ENCODE peak calls at places on chromosomes 7 and 10, in eight cellular contexts. H, X, G, S, R, O, V and C are unnamed samples.

GRCh38 chr10:72248477-72249151 is 25.1 kb upstream of the DDIT4 start:
- DNase-seq in H (peak), X (no peak), G (peak), S (peak), R (peak), O (peak), V (peak), C (no peak)

GRCh38 chr10:111316607-111317006 is 239.8 kb downstream of the ADRA2A start:
- DNase-seq in H (no peak), X (no peak), G (no peak), S (no peak), R (no peak), O (peak), V (no peak), C (no peak)

GRCh38 chr7:45176886-45177731 is 19.5 kb downstream of the RAMP3 start:
- DNase-seq in H (no peak), X (no peak), G (no peak), S (no peak), R (peak), O (no peak), V (no peak), C (no peak)

GRCh38 chr7:108235451-108236061 is 105.4 kb upstream of the LAMB4 start:
- DNase-seq in H (peak), X (no peak), G (no peak), S (no peak), R (no peak), O (no peak), V (no peak), C (no peak)

GRCh38 chr7:53350241-53350640 is 314.8 kb downstream of the POM121L12 start:
- DNase-seq in H (no peak), X (no peak), G (no peak), S (no peak), R (peak), O (peak), V (no peak), C (no peak)

GRCh38 chr7:30744075-30744417 is 7.9 kb upstream of the INMT start:
- DNase-seq in H (no peak), X (no peak), G (no peak), S (no peak), R (no peak), O (no peak), V (no peak), C (no peak)

GRCh38 chr7:102834999-102835398 is 77.8 kb upstream of the LRRC17 start:
- DNase-seq in H (peak), X (peak), G (peak), S (peak), R (peak), O (no peak), V (peak), C (peak)

GRCh38 chr10:69731184-69731583 is 70.5 kb upstream of the COL13A1 start:
- DNase-seq in H (peak), X (no peak), G (no peak), S (peak), R (no peak), O (no peak), V (no peak), C (peak)

GRCh38 chr10:19918800-19919199 is 102.6 kb downstream of the PLXDC2 start:
- DNase-seq in H (peak), X (no peak), G (peak), S (peak), R (no peak), O (no peak), V (no peak), C (peak)

GRCh38 chr10:7193369-7193768 is 217.5 kb downstream of the SFMBT2 start:
- DNase-seq in H (no peak), X (no peak), G (no peak), S (no peak), R (no peak), O (no peak), V (no peak), C (no peak)

GRCh38 chr10:6678211-6678803 is 98.2 kb upstream of the PRKCQ start:
- DNase-seq in H (peak), X (peak), G (peak), S (peak), R (peak), O (peak), V (no peak), C (peak)

GRCh38 chr7:22726345-22726848 is 603 bp upstream of the IL6 start:
- DNase-seq in H (peak), X (peak), G (peak), S (peak), R (peak), O (peak), V (peak), C (peak)

GRCh38 chr7:139817249-139817648 is 11.8 kb upstream of the TBXAS1 start:
- DNase-seq in H (no peak), X (no peak), G (no peak), S (no peak), R (no peak), O (no peak), V (no peak), C (no peak)

GRCh38 chr7:149868638-149869290 is 5.0 kb upstream of the ATP6V0E2 start:
- DNase-seq in H (no peak), X (no peak), G (no peak), S (no peak), R (no peak), O (no peak), V (no peak), C (no peak)

GRCh38 chr7:1144269-1144771 is 15.7 kb downstream of the ZFAND2A start:
- DNase-seq in H (peak), X (no peak), G (peak), S (peak), R (no peak), O (peak), V (no peak), C (no peak)

GRCh38 chr7:16587785-16588184 is 57.8 kb downstream of the ANKMY2 start:
- DNase-seq in H (no peak), X (no peak), G (no peak), S (no peak), R (no peak), O (no peak), V (no peak), C (no peak)

GRCh38 chr10:72250666-72251065 is 23.1 kb upstream of the DDIT4 start:
- DNase-seq in H (peak), X (no peak), G (no peak), S (peak), R (peak), O (no peak), V (no peak), C (peak)

GRCh38 chr7:82247814-82248433 is 195.7 kb downstream of the CACNA2D1 start:
- DNase-seq in H (peak), X (peak), G (peak), S (peak), R (no peak), O (peak), V (no peak), C (no peak)

GRCh38 chr10:43252166-43252784 is 14.6 kb downstream of the RASGEF1A start:
- DNase-seq in H (no peak), X (no peak), G (no peak), S (no peak), R (no peak), O (no peak), V (no peak), C (no peak)

GRCh38 chr7:77200542-77200941 is 923 bp upstream of the FGL2 start:
- DNase-seq in H (no peak), X (no peak), G (no peak), S (no peak), R (no peak), O (no peak), V (no peak), C (no peak)

GRCh38 chr10:64332551-64332950 is 811.4 kb downstream of the REEP3 start:
- DNase-seq in H (no peak), X (no peak), G (no peak), S (no peak), R (no peak), O (no peak), V (no peak), C (no peak)

GRCh38 chr7:30923774-30924413 is 12.2 kb downstream of the AQP1 start:
- DNase-seq in H (no peak), X (no peak), G (no peak), S (no peak), R (no peak), O (no peak), V (no peak), C (no peak)

GRCh38 chr10:31133628-31134302 is 102.1 kb upstream of the ZNF438 start:
- DNase-seq in H (peak), X (no peak), G (no peak), S (peak), R (peak), O (peak), V (peak), C (peak)

GRCh38 chr7:144907577-144907976 is 71.7 kb upstream of the TPK1 start:
- DNase-seq in H (no peak), X (no peak), G (no peak), S (no peak), R (no peak), O (no peak), V (no peak), C (no peak)

GRCh38 chr10:3264178-3264867 is 91.7 kb upstream of the PITRM1 start:
- DNase-seq in H (no peak), X (no peak), G (no peak), S (no peak), R (no peak), O (no peak), V (no peak), C (no peak)

GRCh38 chr7:123060446-123060845 is 64.9 kb upstream of the TAS2R16 start:
- DNase-seq in H (no peak), X (no peak), G (no peak), S (no peak), R (no peak), O (no peak), V (no peak), C (no peak)

GRCh38 chr7:118573065-118573464 is 348.6 kb downstream of the ANKRD7 start:
- DNase-seq in H (no peak), X (no peak), G (peak), S (peak), R (no peak), O (no peak), V (no peak), C (peak)

DNA sequence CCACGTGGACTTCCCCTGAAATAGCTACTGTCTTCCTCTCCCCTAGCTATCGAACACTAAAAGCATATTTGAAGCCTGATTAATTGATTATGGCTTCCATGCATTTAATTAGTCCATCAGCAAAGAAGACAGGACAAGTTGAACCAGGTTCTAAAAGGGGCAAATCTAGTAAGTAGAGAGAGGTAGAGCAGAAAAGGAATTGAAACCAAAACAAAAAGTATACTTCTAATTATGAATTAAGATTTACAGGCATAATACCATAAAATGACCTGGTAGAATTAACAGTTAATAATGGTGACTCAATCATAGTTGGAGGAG is 393 bp upstream of the DNAJC1 start:
- DNase-seq in H (no peak), X (no peak), G (no peak), S (no peak), R (no peak), O (no peak), V (no peak), C (no peak)
- TF ChIP-seq EZH2 in H (no peak), X (no peak), G (no peak), S (no peak), R (no peak), O (no peak), V (no peak), C (no peak)

DNA sequence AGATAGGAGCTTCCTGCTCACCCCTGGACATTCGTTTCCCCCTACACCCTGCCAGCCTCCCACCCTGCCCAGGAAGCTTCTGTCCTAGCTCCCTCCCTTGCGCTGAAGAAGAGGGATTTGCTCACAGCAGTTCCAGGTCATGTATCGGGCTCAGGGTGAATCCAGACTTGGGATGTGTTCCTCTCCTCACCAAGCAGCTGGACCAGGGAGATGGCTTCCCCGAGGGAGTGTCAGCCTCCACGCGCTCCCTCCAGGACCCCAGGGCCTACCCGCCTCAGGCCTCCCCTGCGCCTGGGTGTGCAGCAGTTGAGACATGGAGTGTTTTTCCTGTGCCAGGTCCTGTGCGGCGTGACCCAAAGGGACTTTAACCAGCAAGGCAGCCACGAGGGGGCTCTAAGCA is 435.6 kb upstream of the FOXK1 start:
- DNase-seq in H (no peak), X (no peak), G (no peak), S (no peak), R (no peak), O (no peak), V (no peak), C (no peak)
- TF ChIP-seq EZH2 in H (no peak), X (no peak), G (no peak), S (no peak), R (no peak), O (no peak), V (no peak), C (no peak)

GRCh38 chr7:27124096-27124978 is 6.2 kb downstream of the HOXA4 start:
- DNase-seq in H (no peak), X (peak), G (peak), S (peak), R (no peak), O (no peak), V (no peak), C (peak)
- TF ChIP-seq EZH2 in H (no peak), X (no peak), G (no peak), S (no peak), R (no peak), O (peak), V (no peak), C (no peak)

GRCh38 chr10:70830185-70830584 is 14.4 kb downstream of the SGPL1 start:
- DNase-seq in H (no peak), X (no peak), G (peak), S (peak), R (no peak), O (no peak), V (no peak), C (no peak)

GRCh38 chr10:70834448-70835151 is 18.9 kb downstream of the SGPL1 start:
- DNase-seq in H (no peak), X (no peak), G (no peak), S (no peak), R (no peak), O (no peak), V (no peak), C (no peak)

GRCh38 chr10:70832236-70832635 is 16.5 kb downstream of the SGPL1 start:
- DNase-seq in H (peak), X (no peak), G (no peak), S (peak), R (no peak), O (no peak), V (no peak), C (peak)

GRCh38 chr10:70835895-70836294 is 20.1 kb downstream of the SGPL1 start:
- DNase-seq in H (peak), X (no peak), G (no peak), S (peak), R (no peak), O (no peak), V (no peak), C (peak)

DNA sequence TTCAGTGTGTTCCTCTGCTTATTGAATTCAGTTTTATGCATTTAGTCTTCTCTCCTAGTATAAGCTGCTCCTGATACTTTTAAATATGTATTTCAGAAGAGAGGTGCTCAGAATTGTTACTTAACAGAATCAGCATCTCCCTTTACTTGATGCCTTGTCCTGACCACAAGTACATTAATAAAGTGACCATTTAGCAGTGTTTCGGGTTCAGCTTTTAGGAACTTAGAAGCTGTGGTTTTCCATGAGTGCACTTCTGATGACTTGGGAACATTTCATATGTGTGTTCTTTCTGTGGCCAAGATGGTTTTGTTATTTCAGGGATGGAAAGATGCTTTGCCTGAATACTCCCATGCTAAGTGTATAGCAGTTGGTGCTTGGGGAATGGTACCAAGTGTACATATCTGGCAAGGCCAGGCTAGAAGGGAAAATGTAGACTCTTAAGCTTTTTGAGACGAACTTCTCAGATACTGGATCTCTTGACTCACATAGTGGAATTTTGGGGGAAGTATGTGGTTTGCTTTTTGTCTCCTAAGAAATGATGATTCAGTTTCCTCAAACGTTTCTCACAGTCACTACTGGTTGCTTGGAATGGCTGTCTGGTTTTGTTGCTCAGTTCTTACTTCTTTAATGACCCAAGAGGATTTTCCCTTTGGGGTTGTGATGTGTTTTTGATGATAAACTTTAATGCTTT is 17.2 kb downstream of the SGPL1 start:
- DNase-seq in H (peak), X (no peak), G (peak), S (peak), R (no peak), O (no peak), V (no peak), C (peak)
- TF ChIP-seq EZH2 in H (no peak), X (no peak), G (no peak), S (no peak), R (no peak), O (no peak), V (no peak), C (no peak)

GRCh38 chr10:66519616-66520015 is 406.2 kb upstream of the LRRTM3 start:
- DNase-seq in H (no peak), X (no peak), G (no peak), S (no peak), R (no peak), O (no peak), V (no peak), C (no peak)

GRCh38 chr10:66513504-66513903 is 412.3 kb upstream of the LRRTM3 start:
- DNase-seq in H (no peak), X (no peak), G (no peak), S (no peak), R (no peak), O (no peak), V (no peak), C (no peak)

GRCh38 chr10:66514666-66515065 is 411.2 kb upstream of the LRRTM3 start:
- DNase-seq in H (no peak), X (no peak), G (no peak), S (no peak), R (no peak), O (no peak), V (no peak), C (no peak)
- TF ChIP-seq EZH2 in H (no peak), X (no peak), G (no peak), S (no peak), R (no peak), O (no peak), V (no peak), C (no peak)

GRCh38 chr10:100684688-100685235 is 60.6 kb upstream of the PAX2 start:
- DNase-seq in H (no peak), X (no peak), G (no peak), S (no peak), R (no peak), O (no peak), V (no peak), C (no peak)

GRCh38 chr10:100687143-100687953 is 58.0 kb upstream of the PAX2 start:
- DNase-seq in H (no peak), X (no peak), G (no peak), S (no peak), R (no peak), O (no peak), V (no peak), C (no peak)

GRCh38 chr10:100683545-100684127 is 61.7 kb upstream of the PAX2 start:
- DNase-seq in H (no peak), X (no peak), G (no peak), S (no peak), R (no peak), O (peak), V (no peak), C (no peak)

GRCh38 chr10:100683004-100683403 is 62.4 kb upstream of the PAX2 start:
- DNase-seq in H (no peak), X (no peak), G (no peak), S (no peak), R (no peak), O (no peak), V (no peak), C (no peak)

GRCh38 chr10:100685331-100685730 is 60.1 kb upstream of the PAX2 start:
- DNase-seq in H (no peak), X (no peak), G (no peak), S (no peak), R (no peak), O (no peak), V (no peak), C (no peak)
- TF ChIP-seq EZH2 in H (no peak), X (no peak), G (no peak), S (no peak), R (no peak), O (no peak), V (no peak), C (no peak)

GRCh38 chr10:100829933-100830727 is 82.6 kb upstream of the SLF2 start:
- DNase-seq in H (no peak), X (no peak), G (no peak), S (no peak), R (no peak), O (peak), V (no peak), C (no peak)

GRCh38 chr10:100827819-100828743 is 82.7 kb downstream of the PAX2 start:
- DNase-seq in H (peak), X (no peak), G (peak), S (peak), R (peak), O (peak), V (no peak), C (no peak)

GRCh38 chr10:100828744-100829102 is 83.3 kb downstream of the PAX2 start:
- DNase-seq in H (peak), X (no peak), G (no peak), S (no peak), R (no peak), O (peak), V (no peak), C (no peak)

GRCh38 chr10:100830728-100831110 is 82.0 kb upstream of the SLF2 start:
- DNase-seq in H (no peak), X (no peak), G (no peak), S (no peak), R (no peak), O (no peak), V (no peak), C (no peak)

DNA sequence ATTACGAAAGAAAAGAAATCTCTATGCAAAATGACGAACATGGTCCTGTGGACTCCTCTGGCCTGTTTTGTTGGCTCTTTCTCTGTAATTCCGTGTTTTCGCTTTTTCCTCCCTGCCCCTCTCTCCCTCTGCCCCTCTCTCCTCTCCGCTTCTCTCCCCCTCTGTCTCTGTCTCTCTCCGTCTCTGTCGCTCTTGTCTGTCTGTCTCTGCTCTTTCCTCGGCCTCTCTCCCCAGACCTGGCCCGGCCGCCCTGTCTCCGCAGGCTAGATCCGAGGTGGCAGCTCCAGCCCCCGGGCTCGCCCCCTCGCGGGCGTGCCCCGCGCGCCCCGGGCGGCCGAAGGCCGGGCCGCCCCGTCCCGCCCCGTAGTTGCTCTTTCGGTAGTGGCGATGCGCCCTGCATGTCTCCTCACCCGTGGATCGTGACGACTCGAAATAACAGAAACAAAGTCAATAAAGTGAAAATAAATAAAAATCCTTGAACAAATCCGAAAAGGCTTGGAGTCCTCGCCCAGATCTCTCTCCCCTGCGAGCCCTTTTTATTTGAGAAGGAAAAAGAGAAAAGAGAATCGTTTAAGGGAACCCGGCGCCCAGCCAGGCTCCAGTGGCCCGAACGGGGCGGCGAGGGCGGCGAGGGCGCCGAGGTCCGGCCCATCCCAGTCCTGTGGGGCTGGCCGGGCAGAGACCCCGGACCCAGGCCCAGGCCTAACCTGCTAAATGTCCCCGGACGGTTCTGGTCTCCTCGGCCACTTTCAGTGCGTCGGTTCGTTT is 83.5 kb upstream of the SLF2 start:
- DNase-seq in H (peak), X (no peak), G (no peak), S (no peak), R (no peak), O (peak), V (no peak), C (no peak)
- TF ChIP-seq EZH2 in H (peak), X (no peak), G (peak), S (peak), R (no peak), O (peak), V (peak), C (peak)